ENCODE peak calls at places on chromosomes 4 and X, in seven cellular contexts. W is SK-N-SH, X is K562, A is HepG2, K is HCT116, H is GM12878, V is H1. Y is an unnamed sample.

GRCh38 chrX:120549483-120550452 is 11.0 kb downstream of the CUL4B start:
- DNase-seq in X (peak), A (peak), V (no peak), K (peak), W (no peak), H (no peak), Y (no peak)

GRCh38 chrX:110258552-110258951 is 59.3 kb downstream of the AMMECR1 start:
- DNase-seq in K (no peak), X (no peak), W (no peak), H (no peak), V (no peak), A (no peak), Y (no peak)

GRCh38 chrX:41720125-41720780 is 3.7 kb upstream of the GPR82 start:
- DNase-seq in W (no peak), K (no peak), H (peak), V (no peak), X (peak), A (no peak), Y (no peak)

GRCh38 chr4:131113273-131113672 is 2017.3 kb downstream of the C4orf33 start:
- DNase-seq in K (no peak), X (no peak), A (no peak), V (no peak), W (no peak), H (no peak), Y (no peak)

GRCh38 chr4:74133786-74134499 is 24.0 kb upstream of the MTHFD2L start:
- DNase-seq in K (peak), A (peak), W (peak), V (peak), X (peak), H (peak), Y (no peak)

GRCh38 chrX:130702867-130703707 is 199.9 kb downstream of the ENOX2 start:
- DNase-seq in A (peak), W (no peak), K (no peak), H (no peak), X (no peak), V (no peak), Y (no peak)

GRCh38 chr4:71300964-71301363 is 37.9 kb upstream of the SLC4A4 start:
- DNase-seq in W (no peak), V (no peak), K (no peak), X (no peak), H (no peak), A (no peak), Y (no peak)

GRCh38 chr4:47669946-47670345 is 167.9 kb downstream of the CORIN start:
- DNase-seq in W (no peak), X (no peak), H (no peak), V (no peak), A (no peak), K (no peak), Y (no peak)

GRCh38 chr4:182492456-182492855 is 249.3 kb downstream of the TENM3 start:
- DNase-seq in V (no peak), H (no peak), K (no peak), W (no peak), X (no peak), A (no peak), Y (no peak)

GRCh38 chrX:65926095-65927019 is 113.5 kb downstream of the VSIG4 start:
- DNase-seq in H (peak), K (no peak), A (no peak), V (no peak), X (peak), W (no peak), Y (no peak)

GRCh38 chr4:173805884-173806283 is 275.9 kb upstream of the HAND2 start:
- DNase-seq in A (no peak), H (no peak), K (no peak), W (no peak), V (no peak), X (no peak), Y (no peak)

GRCh38 chrX:76454456-76454927 is 27.0 kb downstream of the MAGEE1 start:
- DNase-seq in X (peak), K (peak), W (peak), H (no peak), A (peak), V (peak), Y (no peak)
- TF ChIP-seq JUND in X (no peak), K (no peak), W (no peak), H (no peak), A (no peak), V (no peak), Y (no peak)

DNA sequence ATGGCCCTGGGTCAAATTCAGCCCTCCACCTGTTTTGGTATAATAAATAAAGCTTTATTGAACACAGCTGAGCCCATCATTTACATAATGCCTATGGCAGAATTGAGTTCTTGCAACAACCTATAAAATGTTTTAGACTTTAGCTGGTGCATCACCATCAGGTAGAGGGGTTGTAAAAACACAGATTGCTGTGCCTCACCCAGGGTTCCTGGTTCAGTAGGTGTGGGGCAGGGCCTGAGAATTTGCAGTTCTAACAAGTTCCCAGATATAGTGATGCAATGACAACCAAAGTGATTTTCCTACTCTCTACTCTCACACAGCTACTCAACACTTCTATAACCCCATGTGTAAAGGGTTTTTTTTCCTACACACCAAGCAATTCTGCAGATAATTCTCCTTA is 120.0 kb upstream of the EGFL6 start:
- DNase-seq in K (no peak), X (no peak), H (no peak), W (no peak), A (no peak), V (no peak), Y (no peak)
- TF ChIP-seq JUND in K (no peak), X (no peak), H (no peak), W (no peak), A (no peak), V (no peak), Y (no peak)

DNA sequence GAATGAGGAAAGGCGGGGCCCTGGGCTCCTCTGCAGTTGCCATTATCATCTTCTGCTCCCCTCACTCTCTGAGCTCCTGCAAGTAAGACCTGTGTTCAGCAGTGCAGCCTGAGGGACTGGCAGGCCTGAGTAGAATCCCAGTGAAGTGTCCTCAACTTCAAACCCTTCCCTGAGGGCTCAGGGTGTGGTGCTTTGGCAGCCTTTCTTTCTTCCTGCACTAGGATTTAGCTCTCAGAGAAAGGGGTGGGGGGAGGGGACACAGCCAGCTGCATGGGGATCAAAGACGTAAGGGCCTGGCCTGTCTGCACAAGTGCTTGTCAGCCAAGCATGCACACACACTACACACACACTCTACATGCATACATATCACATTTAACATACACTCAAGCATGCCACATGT is 223.5 kb upstream of the RPL34 start:
- DNase-seq in W (no peak), A (no peak), X (no peak), V (no peak), K (no peak), H (no peak), Y (no peak)
- TF ChIP-seq JUND in W (no peak), A (no peak), X (no peak), V (no peak), K (no peak), H (no peak), Y (no peak)

GRCh38 chr4:1754336-1754735 is 33.0 kb downstream of the TACC3 start:
- DNase-seq in X (no peak), H (no peak), K (no peak), W (no peak), V (no peak), A (no peak), Y (no peak)

GRCh38 chr4:1753256-1753655 is 31.9 kb downstream of the TACC3 start:
- DNase-seq in V (no peak), A (no peak), W (no peak), H (no peak), X (no peak), K (no peak), Y (no peak)

GRCh38 chr4:1755297-1755696 is 34.0 kb downstream of the TACC3 start:
- DNase-seq in K (no peak), H (no peak), W (no peak), X (no peak), V (no peak), A (no peak), Y (no peak)

GRCh38 chr4:1752284-1753041 is 31.1 kb downstream of the TACC3 start:
- DNase-seq in H (no peak), V (no peak), K (no peak), A (peak), X (peak), W (no peak), Y (no peak)

DNA sequence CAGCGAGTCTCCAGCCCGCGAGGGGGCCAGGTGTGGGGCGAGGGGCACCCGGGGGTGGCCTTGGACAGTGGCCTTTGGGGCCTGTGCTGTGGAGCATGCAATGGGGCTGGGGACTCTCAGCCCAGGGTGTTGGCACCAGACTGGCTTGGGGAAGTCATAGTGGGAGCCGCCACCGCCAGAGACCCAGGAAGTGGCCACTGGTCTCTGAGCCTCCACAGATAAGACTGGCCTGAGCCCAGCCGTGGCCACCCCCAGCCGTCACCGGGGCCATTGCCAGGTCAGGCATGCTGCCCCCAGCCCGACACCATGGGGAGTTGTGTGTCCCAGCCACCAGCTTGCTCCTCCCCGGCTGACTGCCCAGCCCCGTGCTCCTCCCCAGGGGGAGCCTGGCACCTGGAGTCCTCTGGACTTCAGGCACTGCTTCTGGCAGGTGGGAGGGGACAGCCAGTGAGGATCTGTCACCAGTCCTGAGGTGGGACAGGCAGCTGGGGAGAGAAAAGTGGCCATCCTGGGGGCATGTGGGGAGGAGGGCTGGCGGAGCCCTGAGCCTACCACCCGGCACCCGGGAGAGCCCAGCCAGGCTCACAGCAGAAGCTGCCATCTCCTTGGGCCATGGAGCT is 32.5 kb downstream of the TACC3 start:
- DNase-seq in X (no peak), V (no peak), W (no peak), A (peak), K (no peak), H (no peak), Y (no peak)
- TF ChIP-seq JUND in X (no peak), V (no peak), W (no peak), A (no peak), K (no peak), H (no peak), Y (no peak)

GRCh38 chrX:23012162-23012561 is 12.4 kb downstream of the DDX53 start:
- DNase-seq in H (no peak), V (no peak), W (peak), A (no peak), K (no peak), X (no peak), Y (no peak)
- TF ChIP-seq JUND in H (no peak), V (no peak), W (no peak), A (no peak), K (no peak), X (no peak), Y (no peak)